ENCODE peak calls at places on chromosomes 2 and 18, in five cellular contexts. B is IMR-90, M is A549, S is GM12878, A is K562. C is an unnamed sample.

GRCh38 chr2:7997279-7997678 is 684.6 kb upstream of the ID2 start:
- DNase-seq in M (no peak), A (no peak), B (no peak), S (no peak), C (no peak)

GRCh38 chr2:110675679-110676078 is 2.2 kb downstream of the BUB1 start:
- DNase-seq in S (no peak), A (no peak), M (no peak), B (no peak), C (no peak)

GRCh38 chr2:12603781-12604180 is 113.0 kb upstream of the TRIB2 start:
- DNase-seq in A (no peak), M (no peak), S (no peak), B (no peak), C (no peak)

GRCh38 chr2:85470850-85471800 is 52.6 kb downstream of the SH2D6 start:
- DNase-seq in M (peak), B (peak), A (no peak), S (no peak), C (no peak)

GRCh38 chr2:73886357-73886756 is 6.5 kb upstream of the ACTG2 start:
- DNase-seq in A (no peak), M (no peak), B (no peak), S (no peak), C (no peak)

GRCh38 chr2:177972782-177973181 is 99.8 kb downstream of the PDE11A start:
- DNase-seq in A (peak), B (no peak), M (no peak), S (no peak), C (no peak)

GRCh38 chr2:241948901-241949735 is 79.6 kb downstream of the RTP5 start:
- DNase-seq in S (no peak), B (no peak), M (no peak), A (no peak), C (no peak)

GRCh38 chr18:62420151-62420512 is 95.0 kb downstream of the TNFRSF11A start:
- DNase-seq in S (no peak), A (peak), B (peak), M (no peak), C (no peak)

GRCh38 chr2:3971313-3972192 is 268.2 kb downstream of the DCDC2C start:
- DNase-seq in A (no peak), M (no peak), B (no peak), S (no peak), C (no peak)

GRCh38 chr2:109623923-109624322 is 9.8 kb downstream of the SOWAHC start:
- DNase-seq in B (no peak), M (no peak), A (no peak), S (no peak), C (no peak)

GRCh38 chr18:26717123-26717522 is 148.4 kb downstream of the AQP4 start:
- DNase-seq in A (no peak), S (no peak), B (no peak), M (no peak), C (no peak)

GRCh38 chr2:225472161-225472560 is 72.7 kb downstream of the NYAP2 start:
- DNase-seq in B (no peak), A (no peak), M (no peak), S (no peak), C (no peak)

GRCh38 chr2:143157001-143157798 is 28.0 kb downstream of the ARHGAP15 start:
- DNase-seq in B (no peak), A (no peak), M (no peak), S (no peak), C (no peak)

GRCh38 chr18:21163647-21164625 is 52.3 kb upstream of the ROCK1 start:
- DNase-seq in S (no peak), B (peak), A (no peak), M (no peak), C (no peak)

GRCh38 chr2:215437614-215438013 is 1.7 kb upstream of the FN1 start:
- DNase-seq in A (no peak), S (no peak), B (no peak), M (no peak), C (no peak)

GRCh38 chr2:130985206-130985779 is 108.0 kb downstream of the FAM168B start:
- DNase-seq in A (no peak), M (no peak), S (no peak), B (no peak), C (no peak)

GRCh38 chr2:44932079-44932478 is 9.4 kb upstream of the SIX3 start:
- DNase-seq in A (no peak), S (no peak), M (no peak), B (no peak), C (no peak)

GRCh38 chr2:43854671-43855070 is 15.9 kb downstream of the ABCG8 start:
- DNase-seq in A (no peak), S (no peak), B (no peak), M (no peak), C (no peak)

GRCh38 chr2:43852196-43852730 is 13.5 kb downstream of the ABCG8 start:
- DNase-seq in M (no peak), A (no peak), S (no peak), B (no peak), C (peak)

GRCh38 chr2:43853141-43854081 is 14.6 kb downstream of the ABCG8 start:
- DNase-seq in M (no peak), S (no peak), A (no peak), B (no peak), C (peak)

GRCh38 chr2:43848174-43848573 is 9.4 kb downstream of the ABCG8 start:
- DNase-seq in B (peak), A (no peak), S (no peak), M (no peak), C (peak)

DNA sequence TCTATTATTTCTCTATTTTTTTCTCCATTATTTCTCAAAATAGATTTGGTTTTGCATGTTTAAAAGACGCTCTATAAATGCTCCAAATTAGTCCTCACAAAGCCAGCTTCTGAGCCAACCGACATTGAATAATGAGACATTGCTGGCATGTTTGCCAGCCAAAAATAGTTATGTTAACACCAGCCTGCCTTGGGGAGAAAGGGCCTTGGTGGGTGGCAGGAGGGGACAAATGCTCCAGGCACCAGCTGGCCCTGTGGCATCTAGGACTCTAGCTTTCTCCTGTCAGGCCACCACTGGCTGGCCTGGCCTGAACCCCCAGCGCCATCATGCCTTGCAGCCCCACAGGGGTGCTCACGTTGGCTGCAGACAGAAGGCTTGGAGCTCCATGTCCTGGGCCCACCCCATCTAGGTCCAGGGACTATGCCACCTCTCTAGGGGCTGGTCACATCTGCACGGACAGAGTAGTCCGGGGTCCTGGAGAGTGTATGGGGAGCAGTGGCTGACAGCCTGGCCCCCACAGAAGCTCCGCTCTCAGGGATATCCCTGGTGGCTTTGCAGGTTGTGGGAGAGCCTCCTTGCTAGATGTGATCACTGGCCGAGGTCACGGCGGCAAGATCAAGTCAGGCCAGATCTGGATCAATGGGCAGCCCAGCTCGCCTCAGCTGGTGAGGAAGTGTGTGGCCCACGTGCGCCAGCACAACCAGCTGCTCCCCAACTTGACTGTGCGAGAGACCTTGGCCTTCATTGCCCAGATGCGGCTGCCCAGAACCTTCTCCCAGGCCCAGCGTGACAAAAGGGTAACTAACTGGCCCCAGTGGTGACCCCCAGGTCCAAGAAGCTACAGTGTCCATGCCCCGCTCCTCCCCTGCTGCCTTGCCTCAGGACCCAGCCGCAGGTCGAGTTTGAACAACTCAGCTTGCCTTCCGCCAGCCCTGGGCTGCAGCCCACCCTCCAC is 12.5 kb downstream of the ABCG8 start:
- DNase-seq in S (no peak), B (no peak), A (no peak), M (no peak), C (peak)
- TF ChIP-seq BHLHE40 in S (no peak), B (no peak), A (no peak), M (no peak), C (no peak)

DNA sequence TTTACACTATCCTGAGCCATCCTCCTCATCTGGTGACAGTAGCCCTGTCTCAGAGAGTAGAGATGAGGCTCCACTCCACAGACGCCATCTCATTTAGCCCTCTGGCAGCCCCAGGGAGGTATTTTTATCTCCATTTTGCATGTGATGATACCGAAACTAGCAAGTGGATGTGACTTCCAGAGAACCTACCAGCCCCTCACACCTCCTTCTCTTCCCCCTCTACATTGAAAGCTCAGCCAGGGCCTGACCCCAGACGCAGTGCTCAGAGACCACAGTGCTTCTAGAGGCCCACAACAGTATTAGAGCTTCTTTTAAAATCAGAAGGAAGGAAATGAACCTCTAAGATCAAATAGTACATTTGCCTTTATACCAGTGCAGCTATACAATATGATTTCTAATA is 8.3 kb downstream of the GYPC start:
- DNase-seq in A (no peak), M (no peak), B (no peak), S (peak), C (no peak)
- TF ChIP-seq BHLHE40 in A (no peak), M (no peak), B (no peak), S (peak), C (no peak)

GRCh38 chr2:238433300-238433915 is 6.7 kb downstream of the ASB1 start:
- DNase-seq in M (no peak), S (no peak), A (no peak), B (no peak), C (no peak)
- TF ChIP-seq BHLHE40 in M (no peak), S (no peak), A (no peak), B (no peak), C (no peak)

GRCh38 chr2:40716879-40717278 is 265.0 kb upstream of the SLC8A1 start:
- DNase-seq in A (no peak), B (peak), S (no peak), M (no peak), C (no peak)
- TF ChIP-seq BHLHE40 in A (no peak), B (no peak), S (no peak), M (no peak), C (no peak)

DNA sequence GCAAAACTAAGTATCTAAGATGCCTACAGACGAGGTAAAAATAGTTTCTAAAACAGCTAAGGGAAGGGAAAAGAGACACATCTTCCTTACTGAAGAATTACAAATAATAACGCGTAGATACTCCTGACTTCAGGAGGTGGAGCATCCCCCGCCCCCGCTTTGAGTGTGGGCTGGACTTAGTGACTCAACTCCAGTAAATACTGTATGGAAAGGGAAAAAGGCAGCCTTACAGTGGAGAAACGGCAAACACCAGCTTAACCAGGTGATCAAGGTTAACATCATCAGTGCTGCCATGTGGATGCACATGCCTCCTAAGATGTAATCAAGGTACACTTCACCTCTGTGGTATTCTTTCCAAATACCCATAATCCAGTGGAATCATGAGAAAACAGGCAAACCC is 47.9 kb downstream of the HADHB start:
- DNase-seq in A (peak), B (peak), S (no peak), M (no peak), C (no peak)
- TF ChIP-seq BHLHE40 in A (no peak), B (no peak), S (no peak), M (no peak), C (no peak)

DNA sequence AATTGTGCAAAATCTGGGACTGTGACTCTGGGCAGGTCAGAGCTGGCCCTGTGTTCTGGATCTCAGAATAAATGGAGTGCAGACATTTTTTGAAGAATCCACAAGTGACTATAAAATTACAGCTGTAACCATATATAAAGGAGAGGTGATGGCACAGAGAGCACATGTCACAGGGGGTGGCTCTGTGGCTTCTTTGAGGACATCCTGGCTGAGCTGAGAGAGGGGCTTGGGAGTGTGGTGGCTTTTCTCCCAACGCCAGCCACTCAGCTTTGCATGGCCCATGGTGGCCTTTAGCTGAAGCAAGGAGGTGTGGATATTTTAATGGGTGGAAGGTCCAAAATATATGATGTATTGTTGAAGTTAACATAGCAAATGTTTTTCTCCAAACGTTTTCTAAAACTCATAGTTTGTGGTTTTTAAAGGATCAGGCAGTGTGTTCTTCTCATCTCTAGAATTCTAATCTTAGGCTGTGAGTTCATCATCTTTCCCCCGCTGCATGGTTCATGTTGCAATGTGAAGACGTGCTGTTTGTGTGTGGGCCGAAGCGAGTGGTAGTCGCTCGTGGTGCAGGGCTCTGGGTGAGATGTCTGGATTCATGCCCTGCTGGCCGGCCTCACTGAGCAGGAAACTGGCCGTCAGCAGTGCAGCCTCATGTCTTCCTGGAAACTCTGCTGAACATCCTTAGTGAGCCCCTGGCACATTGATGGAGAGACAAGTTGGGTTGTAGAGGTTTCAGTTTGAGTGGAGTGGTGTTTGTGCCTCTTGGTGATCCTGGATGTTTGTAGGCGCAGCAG is 109.9 kb downstream of the ZNF236 start:
- DNase-seq in B (peak), M (no peak), S (no peak), A (no peak), C (no peak)
- TF ChIP-seq BHLHE40 in B (peak), M (no peak), S (no peak), A (no peak), C (no peak)

DNA sequence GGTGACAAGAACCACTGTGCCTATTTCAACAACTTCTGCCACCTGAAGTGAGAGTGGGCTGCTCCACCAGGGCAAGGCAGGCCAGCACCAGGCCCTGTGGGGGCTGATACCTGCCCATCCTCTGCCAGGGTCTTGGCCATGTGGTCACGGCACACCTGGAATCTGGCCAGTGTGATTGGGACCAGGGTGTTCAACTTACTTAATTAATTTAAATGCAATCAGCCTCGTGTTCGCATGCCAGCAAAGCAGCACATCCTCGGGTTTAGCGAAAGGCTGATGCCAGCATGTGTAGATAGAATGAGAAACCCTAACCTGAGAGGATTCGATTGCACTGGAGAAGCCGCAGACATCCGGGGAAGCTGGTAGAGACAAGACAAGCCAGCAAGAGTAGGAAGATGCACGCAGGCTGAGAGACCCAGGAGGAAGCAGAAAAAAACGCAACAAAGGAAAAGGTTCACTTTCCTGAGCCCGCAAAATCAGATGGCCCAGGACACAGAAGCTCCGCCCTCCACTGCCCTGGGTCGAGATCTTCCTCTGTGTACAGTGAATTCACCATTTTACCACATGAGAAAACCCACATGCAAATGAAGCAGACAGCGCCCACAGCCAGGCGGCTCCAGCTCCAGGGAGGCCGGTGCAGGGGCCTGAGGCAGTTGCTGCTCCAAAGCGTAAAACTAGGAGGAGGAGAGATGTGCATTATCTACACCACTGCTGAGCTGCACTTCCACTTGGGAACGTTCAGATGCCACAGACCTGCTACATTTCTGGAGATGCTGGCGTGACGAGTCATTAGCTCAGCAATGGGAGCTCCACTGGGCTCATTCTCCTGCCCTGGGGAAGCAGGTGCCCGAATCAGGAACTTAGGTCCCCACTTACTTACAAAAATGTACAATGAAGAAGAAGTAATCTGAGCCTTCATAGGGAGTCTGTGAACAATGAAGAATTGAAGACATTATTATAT is 92.1 kb downstream of the TMEM18 start:
- DNase-seq in S (no peak), B (no peak), A (no peak), M (no peak), C (no peak)
- TF ChIP-seq BHLHE40 in S (no peak), B (no peak), A (no peak), M (no peak), C (no peak)

GRCh38 chr2:2219984-2220383 is 111.1 kb downstream of the MYT1L start:
- DNase-seq in S (no peak), M (no peak), B (no peak), A (no peak), C (no peak)

GRCh38 chr2:2226326-2226725 is 104.7 kb downstream of the MYT1L start:
- DNase-seq in S (no peak), A (no peak), M (no peak), B (no peak), C (no peak)

GRCh38 chr2:2222931-2223330 is 108.1 kb downstream of the MYT1L start:
- DNase-seq in B (no peak), A (no peak), S (no peak), M (no peak), C (no peak)
- TF ChIP-seq BHLHE40 in B (no peak), A (no peak), S (no peak), M (no peak), C (no peak)

DNA sequence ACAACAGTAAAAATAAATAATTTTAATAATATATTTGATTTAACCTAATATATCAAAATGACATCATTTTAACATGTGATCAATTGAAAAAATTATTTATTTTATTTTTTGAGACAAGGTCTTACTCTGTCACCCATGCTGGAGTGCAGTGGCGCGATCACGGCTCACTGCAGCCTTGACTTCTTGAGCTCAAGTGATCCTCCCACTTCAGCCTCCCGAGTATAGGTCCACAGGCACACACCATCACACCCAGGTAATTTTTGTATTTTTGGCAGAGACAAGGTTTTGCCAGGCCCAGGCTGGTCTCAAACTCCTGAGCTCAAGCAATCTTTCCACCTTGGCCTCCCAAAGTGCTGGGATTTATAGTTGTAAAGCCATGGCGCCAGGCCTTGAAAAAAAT is 126.7 kb upstream of the COPS8 start:
- DNase-seq in M (no peak), A (no peak), S (no peak), B (no peak), C (no peak)
- TF ChIP-seq BHLHE40 in M (no peak), A (no peak), S (no peak), B (no peak), C (no peak)

C was measured in HEK293T.